ENCODE peak calls at places on chromosomes 12 and 14, in six cellular contexts. One of them, this sample, is unnamed.

GRCh38 chr12:9253464-9253863 is 45.3 kb upstream of the PZP start:
- DNase-seq in stimulated activated naive CD8-positive, alpha-beta T cell treated with anti-CD3 and anti-CD28 coated beads, Interleukin-15, Interleukin-2, amounts not matched to agents 100 U/mL and 50 U/mL, for 24 hours: no peak
- DNase-seq in caudate nucleus: no peak
- DNase-seq in CD8-positive, alpha-beta T cell: no peak
- DNase-seq in stimulated activated CD4-positive, alpha-beta T cell treated with anti-CD3 and anti-CD28 coated beads, Interleukin-1b, Interleukin-23, amount 100 ng/mL, for 1 hour: no peak
- DNase-seq in GM12892: no peak
- DNase-seq in this sample: no peak

GRCh38 chr12:80590085-80590484 is 117.3 kb upstream of the MYF6 start:
- DNase-seq in CD8-positive, alpha-beta T cell: no peak
- DNase-seq in stimulated activated CD4-positive, alpha-beta T cell treated with anti-CD3 and anti-CD28 coated beads, Interleukin-1b, Interleukin-23, amount 100 ng/mL, for 1 hour: no peak
- DNase-seq in GM12892: no peak
- DNase-seq in caudate nucleus: no peak
- DNase-seq in stimulated activated naive CD8-positive, alpha-beta T cell treated with anti-CD3 and anti-CD28 coated beads, Interleukin-15, Interleukin-2, amounts not matched to agents 100 U/mL and 50 U/mL, for 24 hours: no peak
- DNase-seq in this sample: no peak

GRCh38 chr12:2930865-2931264 is 28.3 kb upstream of the TEAD4 start:
- DNase-seq in caudate nucleus: no peak
- DNase-seq in GM12892: no peak
- DNase-seq in stimulated activated CD4-positive, alpha-beta T cell treated with anti-CD3 and anti-CD28 coated beads, Interleukin-1b, Interleukin-23, amount 100 ng/mL, for 1 hour: no peak
- DNase-seq in CD8-positive, alpha-beta T cell: no peak
- DNase-seq in stimulated activated naive CD8-positive, alpha-beta T cell treated with anti-CD3 and anti-CD28 coated beads, Interleukin-15, Interleukin-2, amounts not matched to agents 100 U/mL and 50 U/mL, for 24 hours: no peak
- DNase-seq in this sample: peak; percentile 80

GRCh38 chr14:90758959-90759358 is 57.3 kb downstream of the TTC7B start:
- DNase-seq in caudate nucleus: peak; percentile 58
- DNase-seq in stimulated activated naive CD8-positive, alpha-beta T cell treated with anti-CD3 and anti-CD28 coated beads, Interleukin-15, Interleukin-2, amounts not matched to agents 100 U/mL and 50 U/mL, for 24 hours: peak; percentile 24
- DNase-seq in CD8-positive, alpha-beta T cell: no peak
- DNase-seq in stimulated activated CD4-positive, alpha-beta T cell treated with anti-CD3 and anti-CD28 coated beads, Interleukin-1b, Interleukin-23, amount 100 ng/mL, for 1 hour: no peak
- DNase-seq in GM12892: no peak
- DNase-seq in this sample: peak; percentile 55

GRCh38 chr12:52147367-52147972 is 44.3 kb downstream of the KRT80 start:
- DNase-seq in GM12892: no peak
- DNase-seq in caudate nucleus: peak; percentile 30
- DNase-seq in stimulated activated naive CD8-positive, alpha-beta T cell treated with anti-CD3 and anti-CD28 coated beads, Interleukin-15, Interleukin-2, amounts not matched to agents 100 U/mL and 50 U/mL, for 24 hours: no peak
- DNase-seq in stimulated activated CD4-positive, alpha-beta T cell treated with anti-CD3 and anti-CD28 coated beads, Interleukin-1b, Interleukin-23, amount 100 ng/mL, for 1 hour: no peak
- DNase-seq in CD8-positive, alpha-beta T cell: no peak
- DNase-seq in this sample: peak; percentile 90

GRCh38 chr14:56120091-56120632 is 2.0 kb downstream of the PELI2 start:
- DNase-seq in caudate nucleus: no peak
- DNase-seq in GM12892: no peak
- DNase-seq in CD8-positive, alpha-beta T cell: no peak
- DNase-seq in stimulated activated CD4-positive, alpha-beta T cell treated with anti-CD3 and anti-CD28 coated beads, Interleukin-1b, Interleukin-23, amount 100 ng/mL, for 1 hour: no peak
- DNase-seq in stimulated activated naive CD8-positive, alpha-beta T cell treated with anti-CD3 and anti-CD28 coated beads, Interleukin-15, Interleukin-2, amounts not matched to agents 100 U/mL and 50 U/mL, for 24 hours: no peak
- DNase-seq in this sample: peak; percentile 31

GRCh38 chr14:93430319-93430801 is 379 bp upstream of the UNC79 start:
- DNase-seq in CD8-positive, alpha-beta T cell: no peak
- DNase-seq in stimulated activated CD4-positive, alpha-beta T cell treated with anti-CD3 and anti-CD28 coated beads, Interleukin-1b, Interleukin-23, amount 100 ng/mL, for 1 hour: no peak
- DNase-seq in GM12892: no peak
- DNase-seq in stimulated activated naive CD8-positive, alpha-beta T cell treated with anti-CD3 and anti-CD28 coated beads, Interleukin-15, Interleukin-2, amounts not matched to agents 100 U/mL and 50 U/mL, for 24 hours: no peak
- DNase-seq in caudate nucleus: peak; percentile 80
- DNase-seq in this sample: no peak

GRCh38 chr12:62933871-62934798 is 815 bp downstream of the PPM1H start:
- DNase-seq in caudate nucleus: peak; percentile 66
- DNase-seq in stimulated activated CD4-positive, alpha-beta T cell treated with anti-CD3 and anti-CD28 coated beads, Interleukin-1b, Interleukin-23, amount 100 ng/mL, for 1 hour: no peak
- DNase-seq in GM12892: peak; percentile 40
- DNase-seq in stimulated activated naive CD8-positive, alpha-beta T cell treated with anti-CD3 and anti-CD28 coated beads, Interleukin-15, Interleukin-2, amounts not matched to agents 100 U/mL and 50 U/mL, for 24 hours: peak; percentile 17
- DNase-seq in CD8-positive, alpha-beta T cell: no peak
- DNase-seq in this sample: peak; percentile 10

GRCh38 chr12:92034858-92035401 is 110.7 kb downstream of the BTG1 start:
- DNase-seq in stimulated activated CD4-positive, alpha-beta T cell treated with anti-CD3 and anti-CD28 coated beads, Interleukin-1b, Interleukin-23, amount 100 ng/mL, for 1 hour: peak; percentile 24
- DNase-seq in stimulated activated naive CD8-positive, alpha-beta T cell treated with anti-CD3 and anti-CD28 coated beads, Interleukin-15, Interleukin-2, amounts not matched to agents 100 U/mL and 50 U/mL, for 24 hours: peak; percentile 41
- DNase-seq in CD8-positive, alpha-beta T cell: peak; percentile 63
- DNase-seq in GM12892: no peak
- DNase-seq in caudate nucleus: peak; percentile 36
- DNase-seq in this sample: peak; percentile 96

GRCh38 chr12:89208661-89209096 is 143.6 kb downstream of the DUSP6 start:
- DNase-seq in stimulated activated CD4-positive, alpha-beta T cell treated with anti-CD3 and anti-CD28 coated beads, Interleukin-1b, Interleukin-23, amount 100 ng/mL, for 1 hour: no peak
- DNase-seq in GM12892: no peak
- DNase-seq in caudate nucleus: no peak
- DNase-seq in stimulated activated naive CD8-positive, alpha-beta T cell treated with anti-CD3 and anti-CD28 coated beads, Interleukin-15, Interleukin-2, amounts not matched to agents 100 U/mL and 50 U/mL, for 24 hours: no peak
- DNase-seq in CD8-positive, alpha-beta T cell: no peak
- DNase-seq in this sample: no peak

GRCh38 chr12:124740691-124741137 is 123.0 kb downstream of the SCARB1 start:
- DNase-seq in GM12892: no peak
- DNase-seq in caudate nucleus: peak; percentile 54
- DNase-seq in CD8-positive, alpha-beta T cell: no peak
- DNase-seq in stimulated activated CD4-positive, alpha-beta T cell treated with anti-CD3 and anti-CD28 coated beads, Interleukin-1b, Interleukin-23, amount 100 ng/mL, for 1 hour: no peak
- DNase-seq in stimulated activated naive CD8-positive, alpha-beta T cell treated with anti-CD3 and anti-CD28 coated beads, Interleukin-15, Interleukin-2, amounts not matched to agents 100 U/mL and 50 U/mL, for 24 hours: peak; percentile 33
- DNase-seq in this sample: peak; percentile 83

GRCh38 chr12:6925543-6926279 is 2.0 kb upstream of the ATN1 start:
- DNase-seq in stimulated activated naive CD8-positive, alpha-beta T cell treated with anti-CD3 and anti-CD28 coated beads, Interleukin-15, Interleukin-2, amounts not matched to agents 100 U/mL and 50 U/mL, for 24 hours: no peak
- DNase-seq in caudate nucleus: peak; percentile 80
- DNase-seq in GM12892: no peak
- DNase-seq in CD8-positive, alpha-beta T cell: peak; percentile 19
- DNase-seq in stimulated activated CD4-positive, alpha-beta T cell treated with anti-CD3 and anti-CD28 coated beads, Interleukin-1b, Interleukin-23, amount 100 ng/mL, for 1 hour: no peak
- DNase-seq in this sample: peak; percentile 87

GRCh38 chr12:19962192-19962591 is 406.1 kb upstream of the PDE3A start:
- DNase-seq in CD8-positive, alpha-beta T cell: no peak
- DNase-seq in stimulated activated CD4-positive, alpha-beta T cell treated with anti-CD3 and anti-CD28 coated beads, Interleukin-1b, Interleukin-23, amount 100 ng/mL, for 1 hour: no peak
- DNase-seq in GM12892: no peak
- DNase-seq in caudate nucleus: no peak
- DNase-seq in stimulated activated naive CD8-positive, alpha-beta T cell treated with anti-CD3 and anti-CD28 coated beads, Interleukin-15, Interleukin-2, amounts not matched to agents 100 U/mL and 50 U/mL, for 24 hours: no peak
- DNase-seq in this sample: no peak

GRCh38 chr12:45703942-45704341 is 25.6 kb upstream of the ARID2 start:
- DNase-seq in CD8-positive, alpha-beta T cell: no peak
- DNase-seq in GM12892: no peak
- DNase-seq in caudate nucleus: no peak
- DNase-seq in stimulated activated naive CD8-positive, alpha-beta T cell treated with anti-CD3 and anti-CD28 coated beads, Interleukin-15, Interleukin-2, amounts not matched to agents 100 U/mL and 50 U/mL, for 24 hours: no peak
- DNase-seq in stimulated activated CD4-positive, alpha-beta T cell treated with anti-CD3 and anti-CD28 coated beads, Interleukin-1b, Interleukin-23, amount 100 ng/mL, for 1 hour: no peak
- DNase-seq in this sample: peak; percentile 32

GRCh38 chr14:55762595-55763232 is 182.7 kb downstream of the KTN1 start:
- DNase-seq in caudate nucleus: no peak
- DNase-seq in CD8-positive, alpha-beta T cell: no peak
- DNase-seq in stimulated activated CD4-positive, alpha-beta T cell treated with anti-CD3 and anti-CD28 coated beads, Interleukin-1b, Interleukin-23, amount 100 ng/mL, for 1 hour: no peak
- DNase-seq in stimulated activated naive CD8-positive, alpha-beta T cell treated with anti-CD3 and anti-CD28 coated beads, Interleukin-15, Interleukin-2, amounts not matched to agents 100 U/mL and 50 U/mL, for 24 hours: no peak
- DNase-seq in GM12892: no peak
- DNase-seq in this sample: no peak

GRCh38 chr14:35333797-35334743 is 41.9 kb downstream of the PSMA6 start:
- DNase-seq in GM12892: no peak
- DNase-seq in stimulated activated naive CD8-positive, alpha-beta T cell treated with anti-CD3 and anti-CD28 coated beads, Interleukin-15, Interleukin-2, amounts not matched to agents 100 U/mL and 50 U/mL, for 24 hours: peak; percentile 68
- DNase-seq in stimulated activated CD4-positive, alpha-beta T cell treated with anti-CD3 and anti-CD28 coated beads, Interleukin-1b, Interleukin-23, amount 100 ng/mL, for 1 hour: no peak
- DNase-seq in caudate nucleus: no peak
- DNase-seq in CD8-positive, alpha-beta T cell: peak; percentile 60
- DNase-seq in this sample: no peak

GRCh38 chr12:118175823-118176447 is 40.0 kb downstream of the PEBP1 start:
- DNase-seq in CD8-positive, alpha-beta T cell: no peak
- DNase-seq in stimulated activated naive CD8-positive, alpha-beta T cell treated with anti-CD3 and anti-CD28 coated beads, Interleukin-15, Interleukin-2, amounts not matched to agents 100 U/mL and 50 U/mL, for 24 hours: no peak
- DNase-seq in stimulated activated CD4-positive, alpha-beta T cell treated with anti-CD3 and anti-CD28 coated beads, Interleukin-1b, Interleukin-23, amount 100 ng/mL, for 1 hour: no peak
- DNase-seq in GM12892: no peak
- DNase-seq in caudate nucleus: no peak
- DNase-seq in this sample: no peak

GRCh38 chr12:116719661-116720060 is 18.2 kb downstream of the SPRING1 start:
- DNase-seq in caudate nucleus: no peak
- DNase-seq in CD8-positive, alpha-beta T cell: no peak
- DNase-seq in stimulated activated CD4-positive, alpha-beta T cell treated with anti-CD3 and anti-CD28 coated beads, Interleukin-1b, Interleukin-23, amount 100 ng/mL, for 1 hour: no peak
- DNase-seq in GM12892: no peak
- DNase-seq in stimulated activated naive CD8-positive, alpha-beta T cell treated with anti-CD3 and anti-CD28 coated beads, Interleukin-15, Interleukin-2, amounts not matched to agents 100 U/mL and 50 U/mL, for 24 hours: no peak
- DNase-seq in this sample: no peak

GRCh38 chr14:101628471-101628966 is 67.2 kb downstream of the DIO3 start:
- DNase-seq in stimulated activated CD4-positive, alpha-beta T cell treated with anti-CD3 and anti-CD28 coated beads, Interleukin-1b, Interleukin-23, amount 100 ng/mL, for 1 hour: peak; percentile 40
- DNase-seq in GM12892: peak; percentile 80
- DNase-seq in CD8-positive, alpha-beta T cell: peak; percentile 74
- DNase-seq in stimulated activated naive CD8-positive, alpha-beta T cell treated with anti-CD3 and anti-CD28 coated beads, Interleukin-15, Interleukin-2, amounts not matched to agents 100 U/mL and 50 U/mL, for 24 hours: peak; percentile 81
- DNase-seq in caudate nucleus: peak; percentile 76
- DNase-seq in this sample: peak; percentile 68

GRCh38 chr12:23827353-23827752 is 122.1 kb downstream of the SOX5 start:
- DNase-seq in GM12892: no peak
- DNase-seq in stimulated activated naive CD8-positive, alpha-beta T cell treated with anti-CD3 and anti-CD28 coated beads, Interleukin-15, Interleukin-2, amounts not matched to agents 100 U/mL and 50 U/mL, for 24 hours: no peak
- DNase-seq in CD8-positive, alpha-beta T cell: no peak
- DNase-seq in caudate nucleus: no peak
- DNase-seq in stimulated activated CD4-positive, alpha-beta T cell treated with anti-CD3 and anti-CD28 coated beads, Interleukin-1b, Interleukin-23, amount 100 ng/mL, for 1 hour: no peak
- DNase-seq in this sample: no peak

GRCh38 chr14:35419429-35419841 is 14.9 kb upstream of the NFKBIA start:
- DNase-seq in GM12892: no peak
- DNase-seq in caudate nucleus: no peak
- DNase-seq in CD8-positive, alpha-beta T cell: no peak
- DNase-seq in stimulated activated naive CD8-positive, alpha-beta T cell treated with anti-CD3 and anti-CD28 coated beads, Interleukin-15, Interleukin-2, amounts not matched to agents 100 U/mL and 50 U/mL, for 24 hours: no peak
- DNase-seq in stimulated activated CD4-positive, alpha-beta T cell treated with anti-CD3 and anti-CD28 coated beads, Interleukin-1b, Interleukin-23, amount 100 ng/mL, for 1 hour: no peak
- DNase-seq in this sample: peak; percentile 63

GRCh38 chr14:68397371-68397779 is 395.5 kb downstream of the ZFP36L1 start:
- DNase-seq in CD8-positive, alpha-beta T cell: no peak
- DNase-seq in stimulated activated naive CD8-positive, alpha-beta T cell treated with anti-CD3 and anti-CD28 coated beads, Interleukin-15, Interleukin-2, amounts not matched to agents 100 U/mL and 50 U/mL, for 24 hours: no peak
- DNase-seq in GM12892: no peak
- DNase-seq in stimulated activated CD4-positive, alpha-beta T cell treated with anti-CD3 and anti-CD28 coated beads, Interleukin-1b, Interleukin-23, amount 100 ng/mL, for 1 hour: no peak
- DNase-seq in caudate nucleus: peak; percentile 30
- DNase-seq in this sample: no peak

GRCh38 chr14:105021656-105022275 is 883 bp upstream of the CDCA4 start:
- DNase-seq in stimulated activated naive CD8-positive, alpha-beta T cell treated with anti-CD3 and anti-CD28 coated beads, Interleukin-15, Interleukin-2, amounts not matched to agents 100 U/mL and 50 U/mL, for 24 hours: peak; percentile 63
- DNase-seq in GM12892: no peak
- DNase-seq in caudate nucleus: peak; percentile 67
- DNase-seq in stimulated activated CD4-positive, alpha-beta T cell treated with anti-CD3 and anti-CD28 coated beads, Interleukin-1b, Interleukin-23, amount 100 ng/mL, for 1 hour: peak; percentile 19
- DNase-seq in CD8-positive, alpha-beta T cell: peak; percentile 40
- DNase-seq in this sample: peak; percentile 40

GRCh38 chr14:69789118-69789640 is 7.9 kb downstream of the SLC10A1 start:
- DNase-seq in caudate nucleus: no peak
- DNase-seq in GM12892: no peak
- DNase-seq in CD8-positive, alpha-beta T cell: no peak
- DNase-seq in stimulated activated CD4-positive, alpha-beta T cell treated with anti-CD3 and anti-CD28 coated beads, Interleukin-1b, Interleukin-23, amount 100 ng/mL, for 1 hour: no peak
- DNase-seq in stimulated activated naive CD8-positive, alpha-beta T cell treated with anti-CD3 and anti-CD28 coated beads, Interleukin-15, Interleukin-2, amounts not matched to agents 100 U/mL and 50 U/mL, for 24 hours: no peak
- DNase-seq in this sample: no peak

GRCh38 chr12:105048315-105048714 is 35.9 kb downstream of the ALDH1L2 start:
- DNase-seq in CD8-positive, alpha-beta T cell: no peak
- DNase-seq in GM12892: no peak
- DNase-seq in stimulated activated CD4-positive, alpha-beta T cell treated with anti-CD3 and anti-CD28 coated beads, Interleukin-1b, Interleukin-23, amount 100 ng/mL, for 1 hour: no peak
- DNase-seq in caudate nucleus: no peak
- DNase-seq in stimulated activated naive CD8-positive, alpha-beta T cell treated with anti-CD3 and anti-CD28 coated beads, Interleukin-15, Interleukin-2, amounts not matched to agents 100 U/mL and 50 U/mL, for 24 hours: no peak
- DNase-seq in this sample: no peak

GRCh38 chr12:57242329-57242690 is 8.7 kb downstream of the STAC3 start:
- DNase-seq in stimulated activated naive CD8-positive, alpha-beta T cell treated with anti-CD3 and anti-CD28 coated beads, Interleukin-15, Interleukin-2, amounts not matched to agents 100 U/mL and 50 U/mL, for 24 hours: peak; percentile 15
- DNase-seq in stimulated activated CD4-positive, alpha-beta T cell treated with anti-CD3 and anti-CD28 coated beads, Interleukin-1b, Interleukin-23, amount 100 ng/mL, for 1 hour: no peak
- DNase-seq in CD8-positive, alpha-beta T cell: no peak
- DNase-seq in GM12892: no peak
- DNase-seq in caudate nucleus: peak; percentile 25
- DNase-seq in this sample: no peak

GRCh38 chr12:51388066-51388799 is 3.0 kb downstream of the GALNT6 start:
- DNase-seq in caudate nucleus: no peak
- DNase-seq in stimulated activated naive CD8-positive, alpha-beta T cell treated with anti-CD3 and anti-CD28 coated beads, Interleukin-15, Interleukin-2, amounts not matched to agents 100 U/mL and 50 U/mL, for 24 hours: no peak
- DNase-seq in GM12892: no peak
- DNase-seq in stimulated activated CD4-positive, alpha-beta T cell treated with anti-CD3 and anti-CD28 coated beads, Interleukin-1b, Interleukin-23, amount 100 ng/mL, for 1 hour: no peak
- DNase-seq in CD8-positive, alpha-beta T cell: no peak
- DNase-seq in this sample: peak; percentile 66

GRCh38 chr14:28653521-28653920 is 113.1 kb upstream of the FOXG1 start:
- DNase-seq in caudate nucleus: no peak
- DNase-seq in stimulated activated naive CD8-positive, alpha-beta T cell treated with anti-CD3 and anti-CD28 coated beads, Interleukin-15, Interleukin-2, amounts not matched to agents 100 U/mL and 50 U/mL, for 24 hours: no peak
- DNase-seq in CD8-positive, alpha-beta T cell: no peak
- DNase-seq in GM12892: no peak
- DNase-seq in stimulated activated CD4-positive, alpha-beta T cell treated with anti-CD3 and anti-CD28 coated beads, Interleukin-1b, Interleukin-23, amount 100 ng/mL, for 1 hour: no peak
- DNase-seq in this sample: no peak

GRCh38 chr12:10406725-10407124 is 2.8 kb downstream of the KLRC4 start:
- DNase-seq in GM12892: no peak
- DNase-seq in stimulated activated CD4-positive, alpha-beta T cell treated with anti-CD3 and anti-CD28 coated beads, Interleukin-1b, Interleukin-23, amount 100 ng/mL, for 1 hour: no peak
- DNase-seq in caudate nucleus: no peak
- DNase-seq in stimulated activated naive CD8-positive, alpha-beta T cell treated with anti-CD3 and anti-CD28 coated beads, Interleukin-15, Interleukin-2, amounts not matched to agents 100 U/mL and 50 U/mL, for 24 hours: peak; percentile 30
- DNase-seq in CD8-positive, alpha-beta T cell: no peak
- DNase-seq in this sample: no peak

GRCh38 chr12:15444523-15444922 is 122.2 kb downstream of the PTPRO start:
- DNase-seq in caudate nucleus: no peak
- DNase-seq in stimulated activated CD4-positive, alpha-beta T cell treated with anti-CD3 and anti-CD28 coated beads, Interleukin-1b, Interleukin-23, amount 100 ng/mL, for 1 hour: no peak
- DNase-seq in stimulated activated naive CD8-positive, alpha-beta T cell treated with anti-CD3 and anti-CD28 coated beads, Interleukin-15, Interleukin-2, amounts not matched to agents 100 U/mL and 50 U/mL, for 24 hours: no peak
- DNase-seq in GM12892: no peak
- DNase-seq in CD8-positive, alpha-beta T cell: no peak
- DNase-seq in this sample: no peak

GRCh38 chr12:6843118-6843902 is 2.6 kb downstream of the GNB3 start:
- DNase-seq in GM12892: no peak
- DNase-seq in stimulated activated CD4-positive, alpha-beta T cell treated with anti-CD3 and anti-CD28 coated beads, Interleukin-1b, Interleukin-23, amount 100 ng/mL, for 1 hour: no peak
- DNase-seq in CD8-positive, alpha-beta T cell: no peak
- DNase-seq in caudate nucleus: no peak
- DNase-seq in stimulated activated naive CD8-positive, alpha-beta T cell treated with anti-CD3 and anti-CD28 coated beads, Interleukin-15, Interleukin-2, amounts not matched to agents 100 U/mL and 50 U/mL, for 24 hours: no peak
- DNase-seq in this sample: no peak

GRCh38 chr14:69711065-69711464 is 55.9 kb upstream of the SRSF5 start:
- DNase-seq in stimulated activated naive CD8-positive, alpha-beta T cell treated with anti-CD3 and anti-CD28 coated beads, Interleukin-15, Interleukin-2, amounts not matched to agents 100 U/mL and 50 U/mL, for 24 hours: no peak
- DNase-seq in stimulated activated CD4-positive, alpha-beta T cell treated with anti-CD3 and anti-CD28 coated beads, Interleukin-1b, Interleukin-23, amount 100 ng/mL, for 1 hour: no peak
- DNase-seq in CD8-positive, alpha-beta T cell: no peak
- DNase-seq in caudate nucleus: no peak
- DNase-seq in GM12892: no peak
- DNase-seq in this sample: no peak

GRCh38 chr14:71527807-71528206 is 404.4 kb upstream of the RGS6 start:
- DNase-seq in CD8-positive, alpha-beta T cell: no peak
- DNase-seq in caudate nucleus: no peak
- DNase-seq in stimulated activated CD4-positive, alpha-beta T cell treated with anti-CD3 and anti-CD28 coated beads, Interleukin-1b, Interleukin-23, amount 100 ng/mL, for 1 hour: no peak
- DNase-seq in GM12892: no peak
- DNase-seq in stimulated activated naive CD8-positive, alpha-beta T cell treated with anti-CD3 and anti-CD28 coated beads, Interleukin-15, Interleukin-2, amounts not matched to agents 100 U/mL and 50 U/mL, for 24 hours: no peak
- DNase-seq in this sample: no peak

GRCh38 chr12:27261866-27262265 is 17.8 kb downstream of the STK38L start:
- DNase-seq in caudate nucleus: no peak
- DNase-seq in stimulated activated naive CD8-positive, alpha-beta T cell treated with anti-CD3 and anti-CD28 coated beads, Interleukin-15, Interleukin-2, amounts not matched to agents 100 U/mL and 50 U/mL, for 24 hours: no peak
- DNase-seq in stimulated activated CD4-positive, alpha-beta T cell treated with anti-CD3 and anti-CD28 coated beads, Interleukin-1b, Interleukin-23, amount 100 ng/mL, for 1 hour: no peak
- DNase-seq in CD8-positive, alpha-beta T cell: no peak
- DNase-seq in GM12892: no peak
- DNase-seq in this sample: no peak

GRCh38 chr12:65280306-65280705 is 1.8 kb downstream of the MSRB3 start:
- DNase-seq in stimulated activated naive CD8-positive, alpha-beta T cell treated with anti-CD3 and anti-CD28 coated beads, Interleukin-15, Interleukin-2, amounts not matched to agents 100 U/mL and 50 U/mL, for 24 hours: no peak
- DNase-seq in caudate nucleus: no peak
- DNase-seq in CD8-positive, alpha-beta T cell: no peak
- DNase-seq in stimulated activated CD4-positive, alpha-beta T cell treated with anti-CD3 and anti-CD28 coated beads, Interleukin-1b, Interleukin-23, amount 100 ng/mL, for 1 hour: no peak
- DNase-seq in GM12892: no peak
- DNase-seq in this sample: peak; percentile 25

This sample was measured in lung microvascular endothelial cell.